ENCODE peak calls at places on chromosomes 12 and 14, in six cellular contexts. U, L, A, Q, J and C are unnamed samples.

GRCh38 chr12:129162805-129163204 is 309.5 kb downstream of the GLT1D1 start:
- DNase-seq in U (no peak), L (no peak), A (no peak), Q (no peak), J (no peak), C (no peak)

GRCh38 chr12:112000806-112001205 is 12.2 kb downstream of the TMEM116 start:
- DNase-seq in U (no peak), L (no peak), A (no peak), Q (no peak), J (no peak), C (no peak)

GRCh38 chr12:24960222-24960855 is 11.4 kb upstream of the BCAT1 start:
- DNase-seq in U (no peak), L (peak; percentile 36), A (peak; percentile 36), Q (peak; percentile 66), J (peak; percentile 56), C (peak; percentile 66)

GRCh38 chr14:22952418-22952817 is 4.5 kb downstream of the HAUS4 start:
- DNase-seq in U (no peak), L (no peak), A (no peak), Q (no peak), J (no peak), C (no peak)

GRCh38 chr14:65850429-65851145 is 438.1 kb downstream of the FUT8 start:
- DNase-seq in U (no peak), L (no peak), A (no peak), Q (no peak), J (no peak), C (no peak)

GRCh38 chr12:82725741-82726140 is 39.0 kb downstream of the TMTC2 start:
- DNase-seq in U (no peak), L (no peak), A (no peak), Q (no peak), J (no peak), C (no peak)

GRCh38 chr14:95431199-95432145 is 85.0 kb downstream of the SYNE3 start:
- DNase-seq in U (peak; percentile 39), L (no peak), A (no peak), Q (peak; percentile 63), J (no peak), C (peak; percentile 27)

GRCh38 chr12:26810330-26810729 is 22.7 kb downstream of the ITPR2 start:
- DNase-seq in U (no peak), L (no peak), A (no peak), Q (no peak), J (no peak), C (peak; percentile 75)

GRCh38 chr12:83759906-83760305 is 1073.2 kb downstream of the TMTC2 start:
- DNase-seq in U (no peak), L (no peak), A (no peak), Q (no peak), J (no peak), C (no peak)

GRCh38 chr12:48816148-48816854 is 2.0 kb upstream of the CACNB3 start:
- DNase-seq in U (no peak), L (no peak), A (no peak), Q (no peak), J (no peak), C (no peak)

GRCh38 chr12:52748578-52748977 is 28.6 kb downstream of the KRT76 start:
- DNase-seq in U (no peak), L (no peak), A (no peak), Q (no peak), J (no peak), C (no peak)

GRCh38 chr12:52742196-52742580 is 35.0 kb downstream of the KRT76 start:
- DNase-seq in U (no peak), L (no peak), A (no peak), Q (no peak), J (no peak), C (no peak)

GRCh38 chr12:52744493-52745156 is 32.5 kb downstream of the KRT76 start:
- DNase-seq in U (no peak), L (no peak), A (no peak), Q (no peak), J (no peak), C (no peak)

GRCh38 chr12:52742822-52743457 is 34.2 kb downstream of the KRT76 start:
- DNase-seq in U (no peak), L (no peak), A (no peak), Q (no peak), J (no peak), C (no peak)

GRCh38 chr12:52745554-52745953 is 31.6 kb downstream of the KRT76 start:
- DNase-seq in U (no peak), L (no peak), A (no peak), Q (no peak), J (no peak), C (no peak)
- TF ChIP-seq MAX in U (no peak), L (no peak), A (no peak), Q (no peak), J (no peak), C (no peak)

GRCh38 chr12:121805171-121805687 is 1.4 kb downstream of the SETD1B start:
- DNase-seq in U (no peak), L (no peak), A (no peak), Q (no peak), J (no peak), C (peak; percentile 37)

GRCh38 chr12:121807656-121808347 is 4.0 kb downstream of the SETD1B start:
- DNase-seq in U (no peak), L (no peak), A (no peak), Q (no peak), J (no peak), C (no peak)

GRCh38 chr12:121804417-121805111 is 755 bp downstream of the SETD1B start:
- DNase-seq in U (no peak), L (peak; percentile 55), A (no peak), Q (no peak), J (no peak), C (peak; percentile 39)

GRCh38 chr12:121806556-121807308 is 2.9 kb downstream of the SETD1B start:
- DNase-seq in U (no peak), L (no peak), A (no peak), Q (no peak), J (no peak), C (no peak)

GRCh38 chr12:121805800-121806555 is 2.2 kb downstream of the SETD1B start:
- DNase-seq in U (no peak), L (no peak), A (no peak), Q (no peak), J (no peak), C (no peak)
- TF ChIP-seq POLR2A in U (no peak), L (no peak), A (no peak), Q (no peak), J (no peak), C (no peak)

GRCh38 chr12:56724989-56725722 is at the start of gene NACA:
- DNase-seq in U (peak; percentile 95), L (peak; percentile 95), A (peak; percentile 95), Q (peak; percentile 91), J (peak; percentile 91), C (peak; percentile 99)
- H2AFZ ChIP-seq in U (peak within 1 kb of the TSS; percentile 84), L (peak within 1 kb of the TSS; percentile 73), A (peak within 1 kb of the TSS; percentile 36), Q (peak within 1 kb of the TSS; percentile 87), J (peak within 1 kb of the TSS; percentile 79), C (peak within 1 kb of the TSS; percentile 68)

DNA sequence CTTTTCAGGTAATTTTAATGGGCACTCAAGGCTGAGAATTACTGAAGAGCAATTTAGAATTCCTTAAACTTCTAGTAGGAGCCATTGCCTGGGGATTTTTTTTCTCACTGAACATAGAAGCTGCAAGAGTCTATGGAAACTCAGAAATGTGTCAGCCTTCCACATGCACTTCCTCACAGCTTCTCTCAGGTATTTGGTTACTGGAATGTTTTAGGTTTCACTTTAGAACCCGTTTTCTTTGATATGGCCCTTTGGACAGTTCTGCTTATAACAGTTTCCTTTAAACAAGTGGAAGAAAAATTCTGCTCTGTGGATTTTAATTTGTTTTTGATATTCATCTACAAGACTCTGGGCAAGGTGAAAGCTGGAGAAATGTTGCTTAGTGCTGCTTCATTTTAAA is 88.4 kb upstream of the DACT1 start:
- DNase-seq in U (no peak), L (no peak), A (no peak), Q (no peak), J (no peak), C (no peak)
- TF ChIP-seq MAX in U (no peak), L (no peak), A (no peak), Q (no peak), J (no peak), C (no peak)

GRCh38 chr12:54017845-54018607 is 9.2 kb downstream of the HOXC8 start:
- DNase-seq in U (peak; percentile 98), L (no peak), A (peak; percentile 84), Q (peak; percentile 83), J (peak; percentile 79), C (peak; percentile 65)
- TF ChIP-seq POLR2A in U (peak; percentile 78), L (no peak), A (peak; percentile 56), Q (no peak), J (peak; percentile 79), C (no peak)

GRCh38 chr12:79988368-79988767 is 53.5 kb upstream of the PPP1R12A start:
- DNase-seq in U (no peak), L (no peak), A (no peak), Q (no peak), J (no peak), C (no peak)

GRCh38 chr12:79993106-79993862 is 58.4 kb upstream of the PPP1R12A start:
- DNase-seq in U (no peak), L (no peak), A (no peak), Q (no peak), J (no peak), C (no peak)

GRCh38 chr12:79997115-79997805 is 62.4 kb upstream of the PPP1R12A start:
- DNase-seq in U (no peak), L (no peak), A (no peak), Q (no peak), J (peak; percentile 45), C (no peak)

DNA sequence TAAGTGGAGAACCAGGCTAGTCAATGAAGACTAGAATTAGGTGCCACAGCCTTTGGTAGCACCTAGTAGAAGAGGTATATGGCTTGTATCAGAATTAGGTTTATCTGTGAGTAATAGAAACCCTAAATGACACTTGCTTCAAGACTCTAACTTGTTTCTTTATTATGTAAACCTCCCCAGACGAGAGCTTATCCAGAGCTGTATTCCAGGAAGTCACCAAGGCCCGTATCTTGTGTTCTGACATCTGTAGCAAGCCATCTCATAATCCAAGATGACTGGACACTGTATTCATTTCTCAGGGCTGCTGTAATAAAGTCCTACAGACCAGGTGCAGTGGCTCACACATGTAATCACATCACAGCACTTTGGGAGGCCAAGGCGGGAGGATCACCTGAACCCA is 56.7 kb upstream of the PPP1R12A start:
- DNase-seq in U (no peak), L (no peak), A (no peak), Q (no peak), J (no peak), C (no peak)
- H2AFZ ChIP-seq in U (peak overlapping the region; percentile 11), L (no peak overlapping the region), A (no peak overlapping the region), Q (no peak overlapping the region), J (no peak overlapping the region), C (no peak overlapping the region)